ENCODE peak calls at places on chromosomes 7 and 10, in seven cellular contexts. One of them, this sample, is unnamed.

GRCh38 chr10:116001266-116001857 is 271.6 kb downstream of the GFRA1 start:
- DNase-seq in stimulated activated CD4-positive, alpha-beta T cell treated with anti-CD3 and anti-CD28 coated beads, Interleukin-2, amount 100 ng/mL, for 24 hours: no peak
- DNase-seq in cortex of kidney: no peak
- DNase-seq in KG1: no peak
- DNase-seq in kidney epithelial cell: no peak
- DNase-seq in EL: no peak
- DNase-seq in Panc1: no peak
- DNase-seq in this sample: no peak

GRCh38 chr10:124254519-124254918 is 161.1 kb upstream of the CHST15 start:
- DNase-seq in cortex of kidney: no peak
- DNase-seq in kidney epithelial cell: no peak
- DNase-seq in EL: no peak
- DNase-seq in KG1: no peak
- DNase-seq in Panc1: no peak
- DNase-seq in stimulated activated CD4-positive, alpha-beta T cell treated with anti-CD3 and anti-CD28 coated beads, Interleukin-2, amount 100 ng/mL, for 24 hours: no peak
- DNase-seq in this sample: no peak

GRCh38 chr10:101941871-101942270 is 98.3 kb upstream of the KCNIP2 start:
- DNase-seq in Panc1: no peak
- DNase-seq in cortex of kidney: no peak
- DNase-seq in kidney epithelial cell: no peak
- DNase-seq in stimulated activated CD4-positive, alpha-beta T cell treated with anti-CD3 and anti-CD28 coated beads, Interleukin-2, amount 100 ng/mL, for 24 hours: no peak
- DNase-seq in KG1: no peak
- DNase-seq in EL: peak
- DNase-seq in this sample: peak

GRCh38 chr7:118755067-118755625 is 530.6 kb downstream of the ANKRD7 start:
- DNase-seq in Panc1: no peak
- DNase-seq in EL: no peak
- DNase-seq in KG1: no peak
- DNase-seq in cortex of kidney: no peak
- DNase-seq in kidney epithelial cell: no peak
- DNase-seq in stimulated activated CD4-positive, alpha-beta T cell treated with anti-CD3 and anti-CD28 coated beads, Interleukin-2, amount 100 ng/mL, for 24 hours: no peak
- DNase-seq in this sample: no peak

GRCh38 chr7:4436361-4436899 is 245.7 kb upstream of the FOXK1 start:
- DNase-seq in stimulated activated CD4-positive, alpha-beta T cell treated with anti-CD3 and anti-CD28 coated beads, Interleukin-2, amount 100 ng/mL, for 24 hours: no peak
- DNase-seq in Panc1: no peak
- DNase-seq in cortex of kidney: no peak
- DNase-seq in KG1: no peak
- DNase-seq in EL: no peak
- DNase-seq in kidney epithelial cell: no peak
- DNase-seq in this sample: no peak

GRCh38 chr7:143321734-143322133 is 5.8 kb downstream of the CLCN1 start:
- DNase-seq in Panc1: no peak
- DNase-seq in KG1: no peak
- DNase-seq in kidney epithelial cell: no peak
- DNase-seq in EL: no peak
- DNase-seq in stimulated activated CD4-positive, alpha-beta T cell treated with anti-CD3 and anti-CD28 coated beads, Interleukin-2, amount 100 ng/mL, for 24 hours: no peak
- DNase-seq in cortex of kidney: no peak
- DNase-seq in this sample: no peak

GRCh38 chr10:132646443-132647097 is 109.0 kb downstream of the INPP5A start:
- DNase-seq in kidney epithelial cell: no peak
- DNase-seq in Panc1: no peak
- DNase-seq in EL: no peak
- DNase-seq in KG1: no peak
- DNase-seq in stimulated activated CD4-positive, alpha-beta T cell treated with anti-CD3 and anti-CD28 coated beads, Interleukin-2, amount 100 ng/mL, for 24 hours: no peak
- DNase-seq in cortex of kidney: no peak
- DNase-seq in this sample: no peak

GRCh38 chr10:100659361-100660098 is 85.9 kb upstream of the PAX2 start:
- DNase-seq in EL: no peak
- DNase-seq in kidney epithelial cell: no peak
- DNase-seq in KG1: no peak
- DNase-seq in stimulated activated CD4-positive, alpha-beta T cell treated with anti-CD3 and anti-CD28 coated beads, Interleukin-2, amount 100 ng/mL, for 24 hours: no peak
- DNase-seq in Panc1: no peak
- DNase-seq in cortex of kidney: no peak
- DNase-seq in this sample: no peak

GRCh38 chr10:71314028-71314693 is 4.9 kb upstream of the SLC29A3 start:
- DNase-seq in EL: peak
- DNase-seq in stimulated activated CD4-positive, alpha-beta T cell treated with anti-CD3 and anti-CD28 coated beads, Interleukin-2, amount 100 ng/mL, for 24 hours: peak
- DNase-seq in kidney epithelial cell: no peak
- DNase-seq in Panc1: peak
- DNase-seq in KG1: no peak
- DNase-seq in cortex of kidney: no peak
- DNase-seq in this sample: no peak

GRCh38 chr7:40008218-40008815 is 58.3 kb downstream of the CDK13 start:
- DNase-seq in Panc1: peak
- DNase-seq in KG1: no peak
- DNase-seq in EL: peak
- DNase-seq in stimulated activated CD4-positive, alpha-beta T cell treated with anti-CD3 and anti-CD28 coated beads, Interleukin-2, amount 100 ng/mL, for 24 hours: no peak
- DNase-seq in kidney epithelial cell: peak
- DNase-seq in cortex of kidney: no peak
- DNase-seq in this sample: peak

GRCh38 chr10:97608991-97609561 is 19.6 kb downstream of the C10orf62 start:
- DNase-seq in Panc1: no peak
- DNase-seq in cortex of kidney: no peak
- DNase-seq in kidney epithelial cell: no peak
- DNase-seq in KG1: no peak
- DNase-seq in EL: no peak
- DNase-seq in stimulated activated CD4-positive, alpha-beta T cell treated with anti-CD3 and anti-CD28 coated beads, Interleukin-2, amount 100 ng/mL, for 24 hours: no peak
- DNase-seq in this sample: no peak

GRCh38 chr7:78149787-78150186 is 351.2 kb downstream of the PHTF2 start:
- DNase-seq in Panc1: no peak
- DNase-seq in KG1: no peak
- DNase-seq in cortex of kidney: no peak
- DNase-seq in stimulated activated CD4-positive, alpha-beta T cell treated with anti-CD3 and anti-CD28 coated beads, Interleukin-2, amount 100 ng/mL, for 24 hours: no peak
- DNase-seq in EL: peak
- DNase-seq in kidney epithelial cell: no peak
- DNase-seq in this sample: peak

GRCh38 chr10:110782616-110783015 is 89.1 kb upstream of the PDCD4 start:
- DNase-seq in EL: no peak
- DNase-seq in KG1: no peak
- DNase-seq in stimulated activated CD4-positive, alpha-beta T cell treated with anti-CD3 and anti-CD28 coated beads, Interleukin-2, amount 100 ng/mL, for 24 hours: no peak
- DNase-seq in Panc1: no peak
- DNase-seq in cortex of kidney: no peak
- DNase-seq in kidney epithelial cell: no peak
- DNase-seq in this sample: no peak

GRCh38 chr7:116433246-116433645 is 66.3 kb upstream of the CAV2 start:
- DNase-seq in KG1: no peak
- DNase-seq in kidney epithelial cell: no peak
- DNase-seq in cortex of kidney: no peak
- DNase-seq in Panc1: no peak
- DNase-seq in stimulated activated CD4-positive, alpha-beta T cell treated with anti-CD3 and anti-CD28 coated beads, Interleukin-2, amount 100 ng/mL, for 24 hours: no peak
- DNase-seq in EL: peak
- DNase-seq in this sample: no peak

GRCh38 chr7:428387-428786 is 91.3 kb downstream of the PDGFA start:
- DNase-seq in EL: no peak
- DNase-seq in Panc1: no peak
- DNase-seq in stimulated activated CD4-positive, alpha-beta T cell treated with anti-CD3 and anti-CD28 coated beads, Interleukin-2, amount 100 ng/mL, for 24 hours: no peak
- DNase-seq in cortex of kidney: no peak
- DNase-seq in KG1: no peak
- DNase-seq in kidney epithelial cell: no peak
- DNase-seq in this sample: no peak

GRCh38 chr10:24908793-24909423 is 43.5 kb downstream of the PRTFDC1 start:
- DNase-seq in KG1: no peak
- DNase-seq in Panc1: no peak
- DNase-seq in stimulated activated CD4-positive, alpha-beta T cell treated with anti-CD3 and anti-CD28 coated beads, Interleukin-2, amount 100 ng/mL, for 24 hours: no peak
- DNase-seq in cortex of kidney: no peak
- DNase-seq in EL: peak
- DNase-seq in kidney epithelial cell: peak
- DNase-seq in this sample: no peak

GRCh38 chr7:421056-421991 is 98.3 kb downstream of the PDGFA start:
- DNase-seq in cortex of kidney: no peak
- DNase-seq in stimulated activated CD4-positive, alpha-beta T cell treated with anti-CD3 and anti-CD28 coated beads, Interleukin-2, amount 100 ng/mL, for 24 hours: no peak
- DNase-seq in EL: no peak
- DNase-seq in Panc1: no peak
- DNase-seq in KG1: no peak
- DNase-seq in kidney epithelial cell: no peak
- DNase-seq in this sample: no peak

GRCh38 chr10:17233534-17233933 is 5.5 kb downstream of the VIM start:
- DNase-seq in KG1: no peak
- DNase-seq in cortex of kidney: no peak
- DNase-seq in EL: peak
- DNase-seq in Panc1: no peak
- DNase-seq in stimulated activated CD4-positive, alpha-beta T cell treated with anti-CD3 and anti-CD28 coated beads, Interleukin-2, amount 100 ng/mL, for 24 hours: no peak
- DNase-seq in kidney epithelial cell: no peak
- DNase-seq in this sample: no peak

GRCh38 chr7:41993173-41993867 is 243.7 kb downstream of the GLI3 start:
- DNase-seq in cortex of kidney: no peak
- DNase-seq in Panc1: no peak
- DNase-seq in EL: peak
- DNase-seq in kidney epithelial cell: no peak
- DNase-seq in KG1: no peak
- DNase-seq in stimulated activated CD4-positive, alpha-beta T cell treated with anti-CD3 and anti-CD28 coated beads, Interleukin-2, amount 100 ng/mL, for 24 hours: no peak
- DNase-seq in this sample: no peak

This sample was measured in astrocyte of the cerebellum.